ENCODE peak calls at places on chromosomes 13 and 19, in four cellular contexts. C is stimulated activated CD8-positive, alpha-beta memory T cell treated with anti-CD3 and anti-CD28 coated beads, Interleukin-4, amount 100 ng/mL, for 1 hour; U is GM04504; W is CD4-positive, alpha-beta T cell. Y is an unnamed sample.

GRCh38 chr19:23908165-23908564 is 6.5 kb upstream of the ZNF726 start:
- DNase-seq in C (no peak), W (no peak), U (no peak), Y (no peak)

GRCh38 chr13:109794095-109794494 is 7.7 kb upstream of the IRS2 start:
- DNase-seq in W (no peak), C (no peak), U (no peak), Y (no peak)

GRCh38 chr13:24764276-24764630 is 284 bp downstream of the RNF17 start:
- DNase-seq in U (no peak), C (no peak), W (no peak), Y (no peak)

GRCh38 chr13:34458756-34459462 is 483.2 kb upstream of the NBEA start:
- DNase-seq in U (no peak), W (no peak), C (no peak), Y (no peak)

GRCh38 chr13:94860981-94861407 is 148.6 kb upstream of the SOX21 start:
- DNase-seq in W (no peak), U (no peak), C (no peak), Y (no peak)

GRCh38 chr13:74771964-74772363 is 637.8 kb upstream of the KLF12 start:
- DNase-seq in C (no peak), U (peak), W (no peak), Y (no peak)

GRCh38 chr19:33333615-33334014 is 31.3 kb upstream of the CEBPA start:
- DNase-seq in U (no peak), C (no peak), W (no peak), Y (no peak)

GRCh38 chr19:50556236-50557008 is 11.8 kb downstream of the LRRC4B start:
- DNase-seq in W (peak), C (peak), U (peak), Y (peak)

GRCh38 chr19:30677702-30678101 is 305.5 kb downstream of the ZNF536 start:
- DNase-seq in W (no peak), U (no peak), C (no peak), Y (no peak)

GRCh38 chr19:6761053-6761676 is 6.1 kb downstream of the SH2D3A start:
- DNase-seq in U (no peak), W (no peak), C (no peak), Y (no peak)

GRCh38 chr13:113493315-113493951 is 2.9 kb upstream of the DCUN1D2 start:
- DNase-seq in C (no peak), W (no peak), U (peak), Y (no peak)

GRCh38 chr19:10769533-10770491 is 51.9 kb downstream of the DNM2 start:
- DNase-seq in C (no peak), U (no peak), W (no peak), Y (peak)

GRCh38 chr19:4971424-4971793 is 2.5 kb downstream of the KDM4B start:
- DNase-seq in W (no peak), U (no peak), C (no peak), Y (peak)

GRCh38 chr13:50215389-50215788 is 200.1 kb downstream of the KCNRG start:
- DNase-seq in U (no peak), C (no peak), W (no peak), Y (no peak)

GRCh38 chr13:26558074-26558805 is 757 bp downstream of the WASF3 start:
- DNase-seq in C (no peak), W (no peak), U (peak), Y (no peak)

GRCh38 chr19:50333737-50334617 is 4.8 kb upstream of the KCNC3 start:
- DNase-seq in C (peak), U (peak), W (peak), Y (peak)

Y was measured in stomach.